ENCODE peak calls at places on chromosomes 3 and 15, in ten cellular contexts. W is effector memory CD4-positive, alpha-beta T cell; O is CD8-positive, alpha-beta T cell; J is sigmoid colon; E is lower lobe of right lung; V is CD8-positive, alpha-beta memory T cell; S is IMR-90; H is body of pancreas; X is CD4-positive, alpha-beta T cell; T is mammary epithelial cell. L is an unnamed sample.
A peak's percentile ranks its signal among the peaks of the same experiment; 100 is the strongest.

GRCh38 chr15:31472636-31473383 is 146.2 kb downstream of the KLF13 start:
- DNase-seq in H (no peak), W (no peak), J (no peak), V (peak; percentile 71), E (no peak), S (peak; percentile 64), X (no peak), O (peak; percentile 57), T (no peak), L (peak; percentile 24)

GRCh38 chr3:69322110-69322509 is 63.8 kb downstream of the FRMD4B start:
- DNase-seq in W (no peak), O (no peak), E (no peak), X (no peak), V (no peak), S (no peak), T (no peak), H (no peak), J (no peak), L (no peak)

GRCh38 chr15:38440353-38441129 is 13.4 kb upstream of the FAM98B start:
- DNase-seq in S (peak; percentile 62), T (peak; percentile 46), E (peak; percentile 49), H (peak; percentile 45), O (peak; percentile 55), V (peak; percentile 64), J (no peak), W (peak; percentile 35), X (peak; percentile 33), L (peak; percentile 73)

GRCh38 chr3:12983326-12983725 is 89.9 kb downstream of the IQSEC1 start:
- DNase-seq in T (no peak), O (no peak), W (no peak), X (no peak), V (peak; percentile 39), J (no peak), H (no peak), E (no peak), S (no peak), L (no peak)

GRCh38 chr3:10901293-10902010 is 85.4 kb downstream of the SLC6A11 start:
- DNase-seq in V (no peak), E (no peak), H (no peak), X (no peak), O (no peak), T (no peak), J (no peak), S (no peak), W (no peak), L (no peak)

GRCh38 chr3:184815046-184815930 is 3.3 kb downstream of the VPS8 start:
- DNase-seq in S (peak; percentile 96), V (no peak), W (no peak), H (no peak), O (peak; percentile 17), J (no peak), E (no peak), T (peak; percentile 20), X (no peak), L (peak; percentile 58)

GRCh38 chr3:129665024-129665768 is 58.7 kb upstream of the PLXND1 start:
- DNase-seq in X (no peak), W (no peak), S (peak; percentile 73), E (no peak), O (no peak), V (no peak), T (peak; percentile 74), H (no peak), J (no peak), L (peak; percentile 69)

GRCh38 chr15:71599404-71600225 is 210.7 kb upstream of the NR2E3 start:
- DNase-seq in S (no peak), E (peak; percentile 52), J (no peak), W (no peak), V (no peak), O (no peak), H (no peak), X (no peak), T (no peak), L (peak; percentile 27)

GRCh38 chr3:114221165-114221880 is 16.1 kb downstream of the ZNF80 start:
- DNase-seq in T (no peak), S (no peak), H (no peak), X (peak; percentile 25), J (no peak), W (peak; percentile 35), O (peak; percentile 37), V (peak; percentile 80), E (no peak), L (no peak)

GRCh38 chr15:31801152-31801551 is 229.2 kb upstream of the CHRNA7 start:
- DNase-seq in X (no peak), S (no peak), J (no peak), T (no peak), V (no peak), O (no peak), E (peak; percentile 49), W (no peak), H (no peak), L (no peak)

GRCh38 chr3:195441971-195442572 is 748 bp downstream of the ACAP2 start:
- DNase-seq in X (peak; percentile 11), W (peak; percentile 36), H (peak; percentile 34), V (peak; percentile 62), E (peak; percentile 62), J (peak; percentile 73), S (peak; percentile 40), O (peak; percentile 39), T (peak; percentile 39), L (peak; percentile 67)

GRCh38 chr3:30448946-30449686 is 157.3 kb upstream of the TGFBR2 start:
- DNase-seq in V (no peak), O (no peak), J (no peak), H (no peak), X (no peak), E (no peak), T (no peak), S (no peak), W (no peak), L (peak; percentile 57)

GRCh38 chr3:138786788-138787276 is 47.9 kb downstream of the PIK3CB start:
- DNase-seq in O (no peak), V (no peak), J (no peak), W (no peak), H (no peak), X (no peak), S (peak; percentile 50), T (peak; percentile 71), E (no peak), L (peak; percentile 84)

GRCh38 chr3:60703956-60704736 is 547.1 kb downstream of the FHIT start:
- DNase-seq in S (peak; percentile 66), W (no peak), T (peak; percentile 1), V (no peak), E (no peak), H (no peak), O (no peak), J (no peak), X (no peak), L (peak; percentile 15)

GRCh38 chr15:65100427-65100826 is 14.6 kb downstream of the UBAP1L start:
- DNase-seq in S (no peak), H (no peak), J (no peak), V (no peak), T (no peak), X (no peak), O (no peak), W (no peak), E (no peak), L (no peak)

DNA sequence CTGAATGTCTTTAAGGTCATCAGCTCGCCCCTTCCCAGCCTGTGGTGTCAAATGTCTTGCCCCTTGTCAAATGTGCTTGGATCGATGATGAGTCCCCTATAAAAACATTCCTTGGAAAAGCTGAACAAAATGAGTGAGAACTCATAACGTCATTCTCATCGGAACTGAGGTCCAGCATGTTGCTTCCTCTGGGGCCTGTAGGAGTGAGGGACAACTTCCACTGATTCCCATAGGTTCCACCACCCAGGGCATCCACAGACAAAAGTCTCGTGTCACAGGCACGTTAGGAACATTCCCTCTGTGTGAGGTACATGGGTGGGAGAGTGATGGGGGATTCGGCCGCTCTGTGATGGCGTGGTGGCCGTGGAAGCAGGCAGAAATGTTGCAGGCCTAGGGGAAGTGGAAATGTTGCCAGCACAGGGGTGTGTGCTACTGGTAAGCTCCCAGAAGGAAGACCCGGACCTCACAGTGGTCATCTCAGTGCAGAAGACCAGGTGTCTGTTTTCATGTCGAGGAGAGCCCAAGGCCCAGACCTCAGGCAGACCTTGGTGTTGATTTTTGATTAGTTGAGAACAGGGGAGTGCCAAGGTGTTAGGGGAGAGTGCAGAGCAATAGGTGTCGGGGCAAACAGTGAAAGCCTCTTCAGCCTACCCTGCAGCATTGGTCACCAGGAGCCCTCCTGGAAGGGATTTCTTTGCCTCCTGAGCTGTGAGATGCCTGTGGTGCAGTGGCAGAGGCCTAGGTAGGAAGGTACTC is 96.8 kb downstream of the SNRPN start:
- DNase-seq in X (no peak), S (no peak), H (no peak), E (no peak), T (no peak), V (peak; percentile 32), O (no peak), J (peak; percentile 32), W (no peak), L (no peak)
- H3K9me3 ChIP-seq in X (peaks cover 98% of the 10 kb centered on the region), S (peaks cover 89% of the 10 kb centered on the region), H (peaks cover 96% of the 10 kb centered on the region), E (peaks cover 96% of the 10 kb centered on the region), T (peaks cover 86% of the 10 kb centered on the region), V (peaks cover 75% of the 10 kb centered on the region), O (peaks cover 91% of the 10 kb centered on the region), J (peaks cover 96% of the 10 kb centered on the region), W (peaks cover 85% of the 10 kb centered on the region), L (peaks cover 98% of the 10 kb centered on the region)

GRCh38 chr15:99335508-99335907 is 84.2 kb downstream of the LRRC28 start:
- DNase-seq in J (no peak), X (no peak), H (no peak), W (no peak), E (no peak), S (no peak), V (no peak), O (no peak), T (no peak), L (no peak)
- H3K9me3 ChIP-seq in J (no peaks in the 10 kb centered on the region), X (no peaks in the 10 kb centered on the region), H (no peaks in the 10 kb centered on the region), W (no peaks in the 10 kb centered on the region), E (no peaks in the 10 kb centered on the region), S (no peaks in the 10 kb centered on the region), V (no peaks in the 10 kb centered on the region), O (no peaks in the 10 kb centered on the region), T (no peaks in the 10 kb centered on the region), L (no peaks in the 10 kb centered on the region)

GRCh38 chr15:43361313-43361903 is 9.4 kb downstream of the ZSCAN29 start:
- DNase-seq in X (no peak), W (no peak), J (no peak), O (no peak), S (no peak), E (no peak), V (no peak), H (no peak), T (no peak), L (peak; percentile 10)
- H3K9me3 ChIP-seq in X (peaks cover 58% of the 10 kb centered on the region), W (peaks cover 15% of the 10 kb centered on the region), J (peaks cover 21% of the 10 kb centered on the region), O (peaks cover 23% of the 10 kb centered on the region), S (peaks cover 58% of the 10 kb centered on the region), E (peaks cover 62% of the 10 kb centered on the region), V (peaks cover 52% of the 10 kb centered on the region), H (peaks cover 32% of the 10 kb centered on the region), T (peaks cover 31% of the 10 kb centered on the region), L (peaks cover 65% of the 10 kb centered on the region)

DNA sequence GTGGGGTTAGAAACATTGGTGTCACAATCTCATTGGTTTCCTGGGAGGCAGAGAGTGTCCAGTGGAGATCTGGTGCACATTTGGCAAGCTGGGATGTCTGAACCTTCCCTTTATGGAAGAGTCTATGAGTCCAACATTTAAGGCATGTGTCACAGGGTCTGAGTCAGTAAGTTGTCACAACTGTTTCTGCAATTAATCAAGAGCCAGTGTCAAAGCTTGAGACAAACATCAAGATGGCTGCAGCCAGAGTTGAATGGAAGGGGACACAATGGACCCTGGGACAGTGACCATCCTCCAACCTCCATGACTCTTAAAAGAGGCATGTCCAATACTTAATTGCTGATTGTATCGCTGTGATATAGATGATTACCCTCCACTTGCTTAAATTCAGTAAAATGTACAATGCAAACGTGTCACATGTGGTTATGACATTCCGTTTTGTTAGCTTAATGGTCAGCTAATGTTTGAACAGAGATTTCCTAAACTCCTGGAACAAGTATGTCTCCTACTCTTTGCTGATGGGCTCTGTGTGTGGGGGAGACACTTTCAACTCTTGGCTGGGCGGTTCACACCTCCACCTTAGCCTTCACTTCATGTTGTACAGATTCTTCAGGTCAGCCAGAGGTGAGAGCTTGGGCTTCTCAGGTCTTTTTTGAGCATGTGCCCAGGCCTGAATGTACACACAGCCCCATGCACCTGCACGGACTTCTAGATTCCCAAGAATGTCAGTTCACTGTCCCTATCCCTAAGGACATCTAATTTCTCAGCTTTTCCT is 79.9 kb upstream of the PRR23E start:
- DNase-seq in J (no peak), E (no peak), O (no peak), T (peak; percentile 7), W (no peak), V (no peak), S (no peak), H (no peak), X (no peak), L (no peak)
- H3K9me3 ChIP-seq in J (peaks cover 8% of the 10 kb centered on the region), E (peaks cover 17% of the 10 kb centered on the region), O (no peaks in the 10 kb centered on the region), T (peaks cover 14% of the 10 kb centered on the region), W (no peaks in the 10 kb centered on the region), V (no peaks in the 10 kb centered on the region), S (peaks cover 5% of the 10 kb centered on the region), H (peaks cover 15% of the 10 kb centered on the region), X (peaks cover 5% of the 10 kb centered on the region), L (peaks cover 45% of the 10 kb centered on the region)

L was measured in adipocyte.